ENCODE peak calls at places on chromosome 20, in six cellular contexts. One of them, this sample, is unnamed.

GRCh38 chr20:51938557-51939324 is 136.4 kb upstream of the SALL4 start:
- DNase-seq in fibroblast of lung: no peak
- DNase-seq in uterus: no peak
- DNase-seq in effector memory CD4-positive, alpha-beta T cell: no peak
- DNase-seq in IMR-90: peak; percentile 19
- DNase-seq in Caco-2: no peak
- DNase-seq in this sample: no peak

GRCh38 chr20:481167-481566 is 18.8 kb upstream of the TBC1D20 start:
- DNase-seq in uterus: no peak
- DNase-seq in fibroblast of lung: no peak
- DNase-seq in effector memory CD4-positive, alpha-beta T cell: no peak
- DNase-seq in Caco-2: no peak
- DNase-seq in IMR-90: no peak
- DNase-seq in this sample: no peak

GRCh38 chr20:3777726-3778629 is 3.3 kb downstream of the SPEF1 start:
- DNase-seq in Caco-2: peak; percentile 76
- DNase-seq in effector memory CD4-positive, alpha-beta T cell: peak; percentile 36
- DNase-seq in fibroblast of lung: no peak
- DNase-seq in uterus: peak; percentile 70
- DNase-seq in IMR-90: no peak
- DNase-seq in this sample: peak; percentile 84

GRCh38 chr20:45836841-45837240 is 3.2 kb downstream of the SNX21 start:
- DNase-seq in IMR-90: no peak
- DNase-seq in Caco-2: no peak
- DNase-seq in fibroblast of lung: peak; percentile 42
- DNase-seq in uterus: no peak
- DNase-seq in effector memory CD4-positive, alpha-beta T cell: no peak
- DNase-seq in this sample: no peak

GRCh38 chr20:8190043-8190880 is 58.2 kb downstream of the PLCB1 start:
- DNase-seq in effector memory CD4-positive, alpha-beta T cell: no peak
- DNase-seq in uterus: no peak
- DNase-seq in fibroblast of lung: no peak
- DNase-seq in IMR-90: no peak
- DNase-seq in Caco-2: peak; percentile 58
- DNase-seq in this sample: no peak

GRCh38 chr20:25669826-25670422 is 26.7 kb downstream of the ZNF337 start:
- DNase-seq in uterus: no peak
- DNase-seq in Caco-2: peak; percentile 21
- DNase-seq in IMR-90: peak; percentile 87
- DNase-seq in effector memory CD4-positive, alpha-beta T cell: no peak
- DNase-seq in fibroblast of lung: peak; percentile 52
- DNase-seq in this sample: no peak

GRCh38 chr20:24768977-24769675 is 179.9 kb upstream of the CST7 start:
- DNase-seq in IMR-90: no peak
- DNase-seq in Caco-2: no peak
- DNase-seq in fibroblast of lung: no peak
- DNase-seq in uterus: no peak
- DNase-seq in effector memory CD4-positive, alpha-beta T cell: no peak
- DNase-seq in this sample: no peak

GRCh38 chr20:58102252-58102651 is 126.2 kb downstream of the ANKRD60 start:
- DNase-seq in fibroblast of lung: peak; percentile 80
- DNase-seq in IMR-90: no peak
- DNase-seq in effector memory CD4-positive, alpha-beta T cell: no peak
- DNase-seq in Caco-2: no peak
- DNase-seq in uterus: no peak
- DNase-seq in this sample: no peak

GRCh38 chr20:53884859-53885654 is 185.3 kb downstream of the BCAS1 start:
- DNase-seq in IMR-90: no peak
- DNase-seq in Caco-2: no peak
- DNase-seq in uterus: no peak
- DNase-seq in fibroblast of lung: peak; percentile 61
- DNase-seq in effector memory CD4-positive, alpha-beta T cell: no peak
- DNase-seq in this sample: no peak

GRCh38 chr20:25197173-25197869 is 1.8 kb downstream of the ENTPD6 start:
- DNase-seq in Caco-2: no peak
- DNase-seq in fibroblast of lung: no peak
- DNase-seq in effector memory CD4-positive, alpha-beta T cell: peak; percentile 10
- DNase-seq in uterus: no peak
- DNase-seq in IMR-90: no peak
- DNase-seq in this sample: no peak

GRCh38 chr20:51198238-51198637 is 175.3 kb upstream of the KCNG1 start:
- DNase-seq in Caco-2: no peak
- DNase-seq in effector memory CD4-positive, alpha-beta T cell: no peak
- DNase-seq in IMR-90: no peak
- DNase-seq in uterus: no peak
- DNase-seq in fibroblast of lung: no peak
- DNase-seq in this sample: no peak

GRCh38 chr20:30892704-30893345 is 364.6 kb upstream of the DEFB115 start:
- DNase-seq in Caco-2: no peak
- DNase-seq in uterus: no peak
- DNase-seq in effector memory CD4-positive, alpha-beta T cell: no peak
- DNase-seq in fibroblast of lung: no peak
- DNase-seq in IMR-90: no peak
- DNase-seq in this sample: no peak

GRCh38 chr20:63819224-63819917 is 11.7 kb downstream of the ZBTB46 start:
- DNase-seq in effector memory CD4-positive, alpha-beta T cell: no peak
- DNase-seq in fibroblast of lung: no peak
- DNase-seq in IMR-90: peak; percentile 45
- DNase-seq in uterus: peak; percentile 51
- DNase-seq in Caco-2: peak; percentile 72
- DNase-seq in this sample: no peak

GRCh38 chr20:15889073-15889923 is 684.0 kb downstream of the KIF16B start:
- DNase-seq in Caco-2: no peak
- DNase-seq in IMR-90: no peak
- DNase-seq in uterus: no peak
- DNase-seq in fibroblast of lung: no peak
- DNase-seq in effector memory CD4-positive, alpha-beta T cell: no peak
- DNase-seq in this sample: no peak

GRCh38 chr20:53157443-53158408 is 185.6 kb downstream of the TSHZ2 start:
- DNase-seq in uterus: no peak
- DNase-seq in fibroblast of lung: peak; percentile 11
- DNase-seq in Caco-2: peak; percentile 81
- DNase-seq in IMR-90: peak; percentile 53
- DNase-seq in effector memory CD4-positive, alpha-beta T cell: peak; percentile 15
- DNase-seq in this sample: peak; percentile 54

GRCh38 chr20:23877524-23877923 is 2.0 kb downstream of the CST5 start:
- DNase-seq in uterus: no peak
- DNase-seq in Caco-2: no peak
- DNase-seq in fibroblast of lung: no peak
- DNase-seq in IMR-90: no peak
- DNase-seq in effector memory CD4-positive, alpha-beta T cell: no peak
- DNase-seq in this sample: no peak

GRCh38 chr20:46715292-46715756 is 5.9 kb downstream of the SLC2A10 start:
- DNase-seq in fibroblast of lung: peak; percentile 65
- DNase-seq in Caco-2: peak; percentile 68
- DNase-seq in IMR-90: peak; percentile 80
- DNase-seq in uterus: peak; percentile 57
- DNase-seq in effector memory CD4-positive, alpha-beta T cell: no peak
- DNase-seq in this sample: no peak

GRCh38 chr20:23132293-23132929 is 46.3 kb upstream of the CD93 start:
- DNase-seq in IMR-90: no peak
- DNase-seq in effector memory CD4-positive, alpha-beta T cell: no peak
- DNase-seq in uterus: no peak
- DNase-seq in Caco-2: no peak
- DNase-seq in fibroblast of lung: no peak
- DNase-seq in this sample: peak; percentile 57

GRCh38 chr20:46562373-46563169 is 12.1 kb upstream of the OCSTAMP start:
- DNase-seq in effector memory CD4-positive, alpha-beta T cell: peak; percentile 22
- DNase-seq in IMR-90: peak; percentile 64
- DNase-seq in Caco-2: peak; percentile 83
- DNase-seq in fibroblast of lung: peak; percentile 38
- DNase-seq in uterus: peak; percentile 63
- DNase-seq in this sample: peak; percentile 59

GRCh38 chr20:271528-271927 is 14.0 kb downstream of the DEFB132 start:
- DNase-seq in uterus: no peak
- DNase-seq in fibroblast of lung: no peak
- DNase-seq in effector memory CD4-positive, alpha-beta T cell: no peak
- DNase-seq in Caco-2: no peak
- DNase-seq in IMR-90: no peak
- DNase-seq in this sample: no peak

GRCh38 chr20:58569211-58570125 is 54.3 kb upstream of the APCDD1L start:
- DNase-seq in uterus: no peak
- DNase-seq in fibroblast of lung: no peak
- DNase-seq in effector memory CD4-positive, alpha-beta T cell: no peak
- DNase-seq in Caco-2: no peak
- DNase-seq in IMR-90: no peak
- DNase-seq in this sample: no peak

DNA sequence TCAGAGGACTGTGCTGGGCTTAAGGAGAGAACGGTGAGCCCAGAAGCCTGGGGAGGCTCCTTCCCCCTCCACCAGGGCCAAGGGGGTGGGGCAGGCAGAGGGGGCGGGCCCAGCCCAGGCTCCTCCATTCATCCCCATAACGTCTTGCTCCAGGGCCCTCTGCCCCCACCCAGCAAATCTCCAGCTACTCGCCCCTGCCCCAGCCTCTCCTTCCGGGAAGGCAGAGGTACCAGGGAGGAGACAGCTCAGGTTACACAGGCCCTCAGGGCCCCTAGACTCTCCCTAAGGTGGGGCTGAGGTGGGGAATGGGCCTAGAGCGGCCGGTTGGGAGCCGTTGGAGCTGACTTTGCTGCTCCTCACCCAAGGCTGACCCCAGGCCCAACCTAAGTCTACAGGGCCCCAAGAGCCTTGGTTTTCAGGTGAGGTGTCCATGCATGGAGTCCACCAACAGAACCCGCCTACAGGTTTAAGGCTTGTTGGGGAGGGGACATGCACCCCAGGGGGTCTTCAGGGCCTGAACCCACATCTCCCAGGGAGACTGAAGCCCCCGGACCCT is 1.2 kb downstream of the LAMA5 start:
- DNase-seq in Caco-2: peak; percentile 90
- DNase-seq in effector memory CD4-positive, alpha-beta T cell: no peak
- DNase-seq in uterus: no peak
- DNase-seq in IMR-90: no peak
- DNase-seq in fibroblast of lung: no peak
- DNase-seq in this sample: peak; percentile 58
- H3K4me1 ChIP-seq in Caco-2: peaks cover 84% of the 10 kb centered on the region
- H3K4me1 ChIP-seq in effector memory CD4-positive, alpha-beta T cell: peaks cover 16% of the 10 kb centered on the region
- H3K4me1 ChIP-seq in uterus: peaks cover 48% of the 10 kb centered on the region
- H3K4me1 ChIP-seq in IMR-90: peaks cover 33% of the 10 kb centered on the region
- H3K4me1 ChIP-seq in fibroblast of lung: peaks cover 33% of the 10 kb centered on the region
- H3K4me1 ChIP-seq in this sample: peaks cover 92% of the 10 kb centered on the region

GRCh38 chr20:35731862-35732643 is 10.0 kb downstream of the RBM39 start:
- DNase-seq in uterus: no peak
- DNase-seq in fibroblast of lung: no peak
- DNase-seq in Caco-2: no peak
- DNase-seq in effector memory CD4-positive, alpha-beta T cell: no peak
- DNase-seq in IMR-90: no peak
- DNase-seq in this sample: no peak

GRCh38 chr20:35731469-35731788 is 10.6 kb downstream of the RBM39 start:
- DNase-seq in Caco-2: no peak
- DNase-seq in IMR-90: no peak
- DNase-seq in uterus: no peak
- DNase-seq in effector memory CD4-positive, alpha-beta T cell: no peak
- DNase-seq in fibroblast of lung: no peak
- DNase-seq in this sample: no peak

GRCh38 chr20:35729836-35730582 is 12.1 kb downstream of the RBM39 start:
- DNase-seq in IMR-90: no peak
- DNase-seq in fibroblast of lung: no peak
- DNase-seq in uterus: no peak
- DNase-seq in Caco-2: no peak
- DNase-seq in effector memory CD4-positive, alpha-beta T cell: no peak
- DNase-seq in this sample: no peak

GRCh38 chr20:35729283-35729807 is 12.7 kb downstream of the RBM39 start:
- DNase-seq in Caco-2: no peak
- DNase-seq in effector memory CD4-positive, alpha-beta T cell: no peak
- DNase-seq in fibroblast of lung: no peak
- DNase-seq in IMR-90: no peak
- DNase-seq in uterus: no peak
- DNase-seq in this sample: no peak

DNA sequence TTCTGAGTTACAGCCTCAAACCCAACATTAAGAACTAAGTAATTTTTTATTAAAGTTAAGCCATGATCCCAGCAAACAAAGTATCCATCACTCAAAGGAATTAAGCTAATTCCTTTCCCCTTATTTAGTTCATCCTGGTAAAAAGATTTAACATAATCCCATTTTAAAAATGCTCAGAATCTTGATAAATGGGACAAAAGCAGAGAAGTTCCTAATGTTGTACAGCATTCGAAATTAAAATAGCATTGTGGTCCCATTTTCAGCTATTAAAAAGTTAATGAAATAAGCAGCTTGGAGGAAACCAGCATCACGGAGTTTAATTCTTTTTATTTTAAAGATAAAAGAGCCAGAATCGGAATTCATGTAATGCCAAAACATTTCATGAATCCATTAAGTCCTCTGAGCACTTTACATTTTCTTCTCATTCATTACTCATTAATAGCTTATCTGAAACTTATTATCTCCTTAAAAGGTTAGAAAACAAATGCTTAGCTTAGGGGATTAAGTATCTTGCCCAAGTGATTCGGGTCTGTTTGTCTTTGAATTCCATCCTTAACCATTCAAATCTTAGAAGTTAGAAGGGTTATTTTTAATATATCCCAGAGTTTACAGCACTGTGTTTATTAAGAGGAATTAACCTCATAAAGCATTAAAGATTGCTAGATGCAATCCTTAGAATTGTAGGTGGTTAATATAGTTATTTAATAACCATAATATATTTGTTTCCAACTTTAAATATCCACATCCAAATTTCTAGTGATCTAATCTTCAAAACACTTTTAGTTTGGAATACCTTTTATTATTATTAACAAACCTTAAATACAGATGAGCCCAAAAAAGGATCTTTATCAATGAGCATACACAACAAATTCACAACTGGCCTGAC is 11.2 kb downstream of the RBM39 start:
- DNase-seq in uterus: no peak
- DNase-seq in effector memory CD4-positive, alpha-beta T cell: no peak
- DNase-seq in Caco-2: no peak
- DNase-seq in fibroblast of lung: no peak
- DNase-seq in IMR-90: no peak
- DNase-seq in this sample: no peak
- H3K4me1 ChIP-seq in uterus: peaks cover 4% of the 10 kb centered on the region
- H3K4me1 ChIP-seq in effector memory CD4-positive, alpha-beta T cell: peaks cover 23% of the 10 kb centered on the region
- H3K4me1 ChIP-seq in Caco-2: peaks cover 60% of the 10 kb centered on the region
- H3K4me1 ChIP-seq in fibroblast of lung: peaks cover 2% of the 10 kb centered on the region
- H3K4me1 ChIP-seq in IMR-90: peaks cover 1% of the 10 kb centered on the region
- H3K4me1 ChIP-seq in this sample: peaks cover 70% of the 10 kb centered on the region

GRCh38 chr20:34042286-34042685 is 48.6 kb downstream of the RALY start:
- DNase-seq in fibroblast of lung: no peak
- DNase-seq in Caco-2: no peak
- DNase-seq in uterus: no peak
- DNase-seq in IMR-90: no peak
- DNase-seq in effector memory CD4-positive, alpha-beta T cell: no peak
- DNase-seq in this sample: no peak
- H3K4me1 ChIP-seq in fibroblast of lung: peaks cover 2% of the 10 kb centered on the region
- H3K4me1 ChIP-seq in Caco-2: peaks cover 39% of the 10 kb centered on the region
- H3K4me1 ChIP-seq in uterus: peaks cover 9% of the 10 kb centered on the region
- H3K4me1 ChIP-seq in IMR-90: peaks cover 14% of the 10 kb centered on the region
- H3K4me1 ChIP-seq in effector memory CD4-positive, alpha-beta T cell: peaks cover 5% of the 10 kb centered on the region
- H3K4me1 ChIP-seq in this sample: peaks cover 90% of the 10 kb centered on the region

DNA sequence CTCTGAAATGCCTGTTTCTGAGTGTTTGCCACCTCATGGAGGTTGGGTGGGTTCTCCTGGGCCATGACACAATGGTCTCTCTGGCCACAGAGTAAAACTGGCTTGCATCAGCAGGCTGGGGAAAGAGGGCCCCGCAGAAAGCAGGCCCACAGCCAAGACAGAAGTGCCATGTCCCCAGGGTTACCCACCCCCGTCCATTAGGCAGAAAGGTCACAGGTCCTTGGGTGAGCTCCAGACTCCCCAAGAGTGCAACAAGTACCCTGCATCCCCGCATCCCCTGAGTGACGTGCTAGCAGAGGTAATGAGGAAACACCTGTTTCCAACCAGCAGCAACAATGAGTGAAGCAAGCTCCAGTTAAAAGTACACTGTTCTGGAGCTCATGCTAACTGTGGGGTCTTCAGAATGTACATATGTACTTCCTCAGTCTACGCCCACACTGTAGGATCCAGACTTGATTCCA is 31.7 kb downstream of the RRBP1 start:
- DNase-seq in effector memory CD4-positive, alpha-beta T cell: no peak
- DNase-seq in fibroblast of lung: no peak
- DNase-seq in Caco-2: no peak
- DNase-seq in uterus: peak; percentile 31
- DNase-seq in IMR-90: no peak
- DNase-seq in this sample: no peak
- H3K4me1 ChIP-seq in effector memory CD4-positive, alpha-beta T cell: no peaks in the 10 kb centered on the region
- H3K4me1 ChIP-seq in fibroblast of lung: peaks cover 22% of the 10 kb centered on the region
- H3K4me1 ChIP-seq in Caco-2: peaks cover 6% of the 10 kb centered on the region
- H3K4me1 ChIP-seq in uterus: peaks cover 30% of the 10 kb centered on the region
- H3K4me1 ChIP-seq in IMR-90: peaks cover 45% of the 10 kb centered on the region
- H3K4me1 ChIP-seq in this sample: peaks cover 65% of the 10 kb centered on the region

This sample was measured in lower lobe of right lung.